ENCODE peak calls at places on chromosomes 16 and 17, in four cellular contexts. One of them, this sample, is unnamed. For H3K4me1, the result is how much of the 10 kb centered on the place peaks cover.

GRCh38 chr16:1184156-1184868 is 31.4 kb downstream of the CACNA1H start:
- DNase-seq in uterus: peak
- DNase-seq in CD4-positive, alpha-beta memory T cell: no peak
- DNase-seq in ovary: no peak
- DNase-seq in this sample: no peak

GRCh38 chr16:23837553-23838308 is 1.9 kb downstream of the PRKCB start:
- DNase-seq in ovary: no peak
- DNase-seq in CD4-positive, alpha-beta memory T cell: no peak
- DNase-seq in uterus: no peak
- DNase-seq in this sample: no peak

GRCh38 chr16:73151225-73151624 is 103.3 kb upstream of the ZFHX3 start:
- DNase-seq in CD4-positive, alpha-beta memory T cell: no peak
- DNase-seq in uterus: no peak
- DNase-seq in ovary: no peak
- DNase-seq in this sample: no peak

GRCh38 chr17:7191571-7192270 is 12.6 kb upstream of the ASGR1 start:
- DNase-seq in ovary: peak
- DNase-seq in CD4-positive, alpha-beta memory T cell: no peak
- DNase-seq in uterus: peak
- DNase-seq in this sample: peak

GRCh38 chr16:997440-998051 is 16.0 kb downstream of the SOX8 start:
- DNase-seq in ovary: no peak
- DNase-seq in CD4-positive, alpha-beta memory T cell: peak
- DNase-seq in uterus: no peak
- DNase-seq in this sample: peak

GRCh38 chr16:1481906-1482835 is 6.6 kb downstream of the PTX4 start:
- DNase-seq in uterus: no peak
- DNase-seq in ovary: no peak
- DNase-seq in CD4-positive, alpha-beta memory T cell: no peak
- DNase-seq in this sample: peak

GRCh38 chr17:52049051-52049450 is 109.5 kb downstream of the CA10 start:
- DNase-seq in uterus: no peak
- DNase-seq in CD4-positive, alpha-beta memory T cell: no peak
- DNase-seq in ovary: no peak
- DNase-seq in this sample: no peak

GRCh38 chr16:88730632-88731607 is 24.6 kb downstream of the CTU2 start:
- DNase-seq in ovary: no peak
- DNase-seq in CD4-positive, alpha-beta memory T cell: no peak
- DNase-seq in uterus: no peak
- DNase-seq in this sample: no peak

GRCh38 chr16:593406-593805 is 3.5 kb downstream of the RAB40C start:
- DNase-seq in uterus: no peak
- DNase-seq in CD4-positive, alpha-beta memory T cell: no peak
- DNase-seq in ovary: no peak
- DNase-seq in this sample: no peak

GRCh38 chr16:89922477-89922883 is 662 bp upstream of the TUBB3 start:
- DNase-seq in uterus: peak
- DNase-seq in ovary: peak
- DNase-seq in CD4-positive, alpha-beta memory T cell: no peak
- DNase-seq in this sample: peak

GRCh38 chr16:87689956-87690465 is 75.8 kb downstream of the KLHDC4 start:
- DNase-seq in ovary: no peak
- DNase-seq in CD4-positive, alpha-beta memory T cell: no peak
- DNase-seq in uterus: no peak
- DNase-seq in this sample: no peak

GRCh38 chr17:45093444-45094110 is 32.5 kb downstream of the NMT1 start:
- DNase-seq in ovary: peak
- DNase-seq in CD4-positive, alpha-beta memory T cell: no peak
- DNase-seq in uterus: no peak
- DNase-seq in this sample: no peak

GRCh38 chr16:55917373-55917919 is 42.3 kb upstream of the CES5A start:
- DNase-seq in uterus: no peak
- DNase-seq in ovary: no peak
- DNase-seq in CD4-positive, alpha-beta memory T cell: no peak
- DNase-seq in this sample: no peak

GRCh38 chr17:1830288-1830687 is 483 bp downstream of the RPA1 start:
- DNase-seq in CD4-positive, alpha-beta memory T cell: peak
- DNase-seq in uterus: no peak
- DNase-seq in ovary: no peak
- DNase-seq in this sample: no peak

GRCh38 chr17:1153795-1154546 is 25.8 kb downstream of the ABR start:
- DNase-seq in ovary: peak
- DNase-seq in CD4-positive, alpha-beta memory T cell: no peak
- DNase-seq in uterus: peak
- DNase-seq in this sample: no peak

GRCh38 chr17:29061036-29061435 is 18.1 kb downstream of the PIPOX start:
- DNase-seq in ovary: no peak
- DNase-seq in CD4-positive, alpha-beta memory T cell: no peak
- DNase-seq in uterus: no peak
- DNase-seq in this sample: no peak

GRCh38 chr16:468072-468821 is 42.8 kb downstream of the RAB11FIP3 start:
- DNase-seq in ovary: no peak
- DNase-seq in uterus: no peak
- DNase-seq in CD4-positive, alpha-beta memory T cell: no peak
- DNase-seq in this sample: no peak

GRCh38 chr17:41678907-41679739 is 9.6 kb upstream of the EIF1 start:
- DNase-seq in uterus: no peak
- DNase-seq in CD4-positive, alpha-beta memory T cell: peak
- DNase-seq in ovary: no peak
- DNase-seq in this sample: peak

GRCh38 chr17:45222273-45222993 is 748 bp downstream of the FMNL1 start:
- DNase-seq in ovary: no peak
- DNase-seq in uterus: no peak
- DNase-seq in CD4-positive, alpha-beta memory T cell: peak
- DNase-seq in this sample: no peak

GRCh38 chr16:81838794-81839193 is 59.7 kb downstream of the PLCG2 start:
- DNase-seq in uterus: no peak
- DNase-seq in ovary: no peak
- DNase-seq in CD4-positive, alpha-beta memory T cell: no peak
- DNase-seq in this sample: no peak

GRCh38 chr17:79875511-79875910 is 36.3 kb upstream of the CBX4 start:
- DNase-seq in CD4-positive, alpha-beta memory T cell: no peak
- DNase-seq in uterus: no peak
- DNase-seq in ovary: no peak
- DNase-seq in this sample: no peak

GRCh38 chr16:10641953-10642949 is 52.5 kb downstream of the TEKT5 start:
- DNase-seq in CD4-positive, alpha-beta memory T cell: no peak
- DNase-seq in ovary: no peak
- DNase-seq in uterus: no peak
- DNase-seq in this sample: no peak

GRCh38 chr16:18841833-18842525 is 40.6 kb upstream of the ARL6IP1 start:
- DNase-seq in uterus: no peak
- DNase-seq in CD4-positive, alpha-beta memory T cell: no peak
- DNase-seq in ovary: no peak
- DNase-seq in this sample: no peak

GRCh38 chr17:45051060-45051719 is at the start of gene DCAKD:
- DNase-seq in uterus: peak
- DNase-seq in CD4-positive, alpha-beta memory T cell: peak
- DNase-seq in ovary: peak
- DNase-seq in this sample: peak

GRCh38 chr17:62696256-62696655 is 68.8 kb downstream of the MRC2 start:
- DNase-seq in ovary: no peak
- DNase-seq in CD4-positive, alpha-beta memory T cell: no peak
- DNase-seq in uterus: no peak
- DNase-seq in this sample: no peak

GRCh38 chr16:48609453-48610023 is 442 bp downstream of the N4BP1 start:
- DNase-seq in CD4-positive, alpha-beta memory T cell: no peak
- DNase-seq in ovary: no peak
- DNase-seq in uterus: no peak
- DNase-seq in this sample: peak

GRCh38 chr17:17736205-17737183 is 55.2 kb downstream of the RAI1 start:
- DNase-seq in CD4-positive, alpha-beta memory T cell: no peak
- DNase-seq in ovary: no peak
- DNase-seq in uterus: no peak
- DNase-seq in this sample: no peak

GRCh38 chr16:69932228-69932627 is 18.9 kb upstream of the CLEC18A start:
- DNase-seq in ovary: no peak
- DNase-seq in CD4-positive, alpha-beta memory T cell: no peak
- DNase-seq in uterus: no peak
- DNase-seq in this sample: no peak

GRCh38 chr17:52476638-52477313 is 318.3 kb upstream of the CA10 start:
- DNase-seq in CD4-positive, alpha-beta memory T cell: no peak
- DNase-seq in ovary: no peak
- DNase-seq in uterus: no peak
- DNase-seq in this sample: no peak

GRCh38 chr16:31451681-31452351 is 7.5 kb upstream of the ARMC5 start:
- DNase-seq in ovary: peak
- DNase-seq in CD4-positive, alpha-beta memory T cell: no peak
- DNase-seq in uterus: peak
- DNase-seq in this sample: peak

GRCh38 chr16:8887438-8887765 is 5.3 kb downstream of the LITAFD start:
- DNase-seq in uterus: no peak
- DNase-seq in ovary: no peak
- DNase-seq in CD4-positive, alpha-beta memory T cell: no peak
- DNase-seq in this sample: no peak

GRCh38 chr17:19770985-19771710 is 23.1 kb upstream of the ALDH3A1 start:
- DNase-seq in ovary: no peak
- DNase-seq in uterus: no peak
- DNase-seq in CD4-positive, alpha-beta memory T cell: no peak
- DNase-seq in this sample: no peak

GRCh38 chr17:37608369-37609169 is 649 bp downstream of the SYNRG start:
- DNase-seq in uterus: no peak
- DNase-seq in ovary: no peak
- DNase-seq in CD4-positive, alpha-beta memory T cell: no peak
- DNase-seq in this sample: peak

GRCh38 chr17:40679523-40679907 is 14.5 kb upstream of the KRT222 start:
- DNase-seq in CD4-positive, alpha-beta memory T cell: no peak
- DNase-seq in ovary: no peak
- DNase-seq in uterus: no peak
- DNase-seq in this sample: no peak

GRCh38 chr17:76405607-76405966 is 21.2 kb downstream of the SPHK1 start:
- DNase-seq in ovary: no peak
- DNase-seq in uterus: no peak
- DNase-seq in CD4-positive, alpha-beta memory T cell: no peak
- DNase-seq in this sample: no peak

GRCh38 chr16:6862058-6862457 is 470.6 kb upstream of the RBFOX1 start:
- DNase-seq in ovary: no peak
- DNase-seq in uterus: no peak
- DNase-seq in CD4-positive, alpha-beta memory T cell: no peak
- DNase-seq in this sample: no peak

GRCh38 chr17:67993153-67993997 is 2.9 kb downstream of the C17orf58 start:
- DNase-seq in CD4-positive, alpha-beta memory T cell: peak
- DNase-seq in ovary: peak
- DNase-seq in uterus: peak
- DNase-seq in this sample: peak
- H3K27ac ChIP-seq in CD4-positive, alpha-beta memory T cell: peak
- H3K27ac ChIP-seq in ovary: peak
- H3K27ac ChIP-seq in uterus: peak
- H3K27ac ChIP-seq in this sample: peak

GRCh38 chr16:17295948-17296347 is 174.8 kb downstream of the XYLT1 start:
- DNase-seq in ovary: no peak
- DNase-seq in uterus: no peak
- DNase-seq in CD4-positive, alpha-beta memory T cell: no peak
- DNase-seq in this sample: no peak
- H3K4me1 ChIP-seq in ovary: under half
- H3K4me1 ChIP-seq in uterus: under half
- H3K4me1 ChIP-seq in CD4-positive, alpha-beta memory T cell: under half
- H3K4me1 ChIP-seq in this sample: under half

GRCh38 chr16:2778692-2778958 is 1.5 kb upstream of the ELOB start:
- DNase-seq in uterus: no peak
- DNase-seq in CD4-positive, alpha-beta memory T cell: no peak
- DNase-seq in ovary: no peak
- DNase-seq in this sample: no peak
- H3K4me3 ChIP-seq in uterus: no peak
- H3K4me3 ChIP-seq in CD4-positive, alpha-beta memory T cell: peak
- H3K4me3 ChIP-seq in ovary: no peak
- H3K4me3 ChIP-seq in this sample: peak

DNA sequence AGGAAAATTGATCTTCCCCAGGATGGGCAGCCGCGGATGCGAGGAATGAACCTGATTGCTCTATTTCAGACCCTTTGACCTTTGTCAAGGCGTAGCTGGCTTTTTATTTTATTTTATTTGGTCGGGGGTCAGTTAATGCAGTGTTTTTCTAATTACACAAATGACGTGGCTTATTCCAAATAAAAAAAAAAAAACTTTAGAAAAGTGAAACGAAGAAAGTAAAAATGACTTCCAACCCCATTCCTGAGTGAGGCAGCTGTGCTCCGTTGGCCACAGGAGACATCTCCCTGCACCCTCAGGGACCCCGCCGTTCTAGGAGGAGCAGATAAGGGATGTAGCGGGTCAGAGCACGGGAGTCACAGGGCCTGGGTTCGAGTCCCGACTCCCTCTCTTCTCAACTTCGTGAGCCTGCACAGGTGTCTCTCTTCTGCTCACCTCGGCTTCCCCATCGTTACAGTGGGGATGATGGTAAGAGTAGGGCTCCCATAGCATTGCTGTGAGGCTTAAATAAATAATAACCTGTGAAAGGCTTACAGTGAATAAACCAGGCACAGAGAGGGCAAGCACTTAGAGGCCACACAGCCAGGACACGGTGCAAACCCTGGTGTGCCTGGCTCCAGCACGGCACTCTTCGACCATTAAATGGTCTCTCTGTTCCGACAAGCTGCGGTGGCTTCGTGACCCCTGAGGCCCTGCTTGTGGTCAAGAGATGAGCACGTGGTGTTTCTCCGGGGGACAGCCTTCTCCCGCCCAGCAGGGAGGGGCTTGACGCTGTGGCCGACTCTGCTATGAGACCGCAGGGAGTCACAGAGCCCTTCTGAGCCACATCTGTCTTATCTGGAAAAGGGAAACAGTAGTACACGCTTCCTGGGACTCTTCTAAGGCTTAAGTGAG is 10.2 kb downstream of the FOXF1 start:
- DNase-seq in CD4-positive, alpha-beta memory T cell: no peak
- DNase-seq in ovary: no peak
- DNase-seq in uterus: no peak
- DNase-seq in this sample: no peak
- H3K27ac ChIP-seq in CD4-positive, alpha-beta memory T cell: no peak
- H3K27ac ChIP-seq in ovary: no peak
- H3K27ac ChIP-seq in uterus: no peak
- H3K27ac ChIP-seq in this sample: no peak

GRCh38 chr16:16025214-16025968 is 76.0 kb downstream of the ABCC1 start:
- DNase-seq in ovary: no peak
- DNase-seq in CD4-positive, alpha-beta memory T cell: peak
- DNase-seq in uterus: no peak
- DNase-seq in this sample: peak

GRCh38 chr16:16028311-16028999 is 79.0 kb downstream of the ABCC1 start:
- DNase-seq in CD4-positive, alpha-beta memory T cell: no peak
- DNase-seq in uterus: no peak
- DNase-seq in ovary: no peak
- DNase-seq in this sample: no peak

GRCh38 chr16:16029431-16030011 is 80.1 kb downstream of the ABCC1 start:
- DNase-seq in uterus: no peak
- DNase-seq in CD4-positive, alpha-beta memory T cell: no peak
- DNase-seq in ovary: no peak
- DNase-seq in this sample: no peak

GRCh38 chr16:16030449-16030848 is 81.0 kb downstream of the ABCC1 start:
- DNase-seq in CD4-positive, alpha-beta memory T cell: no peak
- DNase-seq in ovary: no peak
- DNase-seq in uterus: no peak
- DNase-seq in this sample: no peak

GRCh38 chr16:16027728-16028310 is 78.4 kb downstream of the ABCC1 start:
- DNase-seq in uterus: no peak
- DNase-seq in ovary: no peak
- DNase-seq in CD4-positive, alpha-beta memory T cell: no peak
- DNase-seq in this sample: no peak
- H3K4me1 ChIP-seq in uterus: under half
- H3K4me1 ChIP-seq in ovary: under half
- H3K4me1 ChIP-seq in CD4-positive, alpha-beta memory T cell: under half
- H3K4me1 ChIP-seq in this sample: under half